ENCODE peak calls at places on chromosomes 5 and 9, in six cellular contexts. H, O, B, D, Z and G are unnamed samples.

GRCh38 chr5:139878093-139878492 is 82.5 kb downstream of the PSD2 start:
- DNase-seq in H (no peak), O (no peak), B (no peak), D (no peak), Z (no peak), G (no peak)

GRCh38 chr5:51271261-51271660 is 112.0 kb upstream of the ISL1 start:
- DNase-seq in H (no peak), O (no peak), B (no peak), D (no peak), Z (no peak), G (no peak)

GRCh38 chr5:15290953-15291352 is 209.0 kb upstream of the FBXL7 start:
- DNase-seq in H (no peak), O (no peak), B (no peak), D (no peak), Z (no peak), G (no peak)

GRCh38 chr9:30411571-30411970 is 1972.9 kb upstream of the ACO1 start:
- DNase-seq in H (no peak), O (no peak), B (no peak), D (no peak), Z (no peak), G (no peak)

GRCh38 chr5:52867809-52868208 is 80.1 kb downstream of the ITGA1 start:
- DNase-seq in H (no peak), O (peak), B (no peak), D (no peak), Z (peak), G (peak)

GRCh38 chr9:128713411-128713780 is 10.5 kb downstream of the ZDHHC12 start:
- DNase-seq in H (no peak), O (no peak), B (no peak), D (no peak), Z (no peak), G (no peak)

GRCh38 chr5:68548959-68549676 is 333.6 kb downstream of the PIK3R1 start:
- DNase-seq in H (no peak), O (peak), B (no peak), D (no peak), Z (peak), G (peak)

GRCh38 chr5:37723147-37723961 is 116.5 kb downstream of the GDNF start:
- DNase-seq in H (no peak), O (no peak), B (no peak), D (no peak), Z (peak), G (peak)

GRCh38 chr5:168768172-168768571 is 189.0 kb upstream of the PANK3 start:
- DNase-seq in H (no peak), O (no peak), B (no peak), D (no peak), Z (no peak), G (no peak)

GRCh38 chr5:137833463-137833862 is 34.2 kb upstream of the MYOT start:
- DNase-seq in H (no peak), O (peak), B (no peak), D (peak), Z (peak), G (peak)

GRCh38 chr5:137834498-137834897 is 33.2 kb upstream of the MYOT start:
- DNase-seq in H (no peak), O (no peak), B (no peak), D (no peak), Z (no peak), G (no peak)

GRCh38 chr5:137832416-137832815 is 35.2 kb upstream of the MYOT start:
- DNase-seq in H (no peak), O (no peak), B (no peak), D (no peak), Z (no peak), G (no peak)

GRCh38 chr5:137828664-137829063 is 39.0 kb upstream of the MYOT start:
- DNase-seq in H (no peak), O (no peak), B (no peak), D (no peak), Z (no peak), G (no peak)

GRCh38 chr5:137831526-137831925 is 36.1 kb upstream of the MYOT start:
- DNase-seq in H (no peak), O (no peak), B (no peak), D (no peak), Z (no peak), G (no peak)
- TF ChIP-seq CTCF in H (no peak), O (peak), B (no peak), D (peak), Z (no peak), G (peak)

GRCh38 chr9:137211532-137211931 is 6.0 kb downstream of the NDOR1 start:
- DNase-seq in H (no peak), O (no peak), B (no peak), D (no peak), Z (no peak), G (no peak)

GRCh38 chr9:137212520-137212919 is 7.0 kb downstream of the NDOR1 start:
- DNase-seq in H (no peak), O (no peak), B (no peak), D (no peak), Z (no peak), G (no peak)

GRCh38 chr9:137215196-137215986 is 6.6 kb downstream of the RNF208 start:
- DNase-seq in H (no peak), O (no peak), B (no peak), D (no peak), Z (no peak), G (no peak)

GRCh38 chr9:137214620-137215019 is 7.4 kb downstream of the RNF208 start:
- DNase-seq in H (no peak), O (no peak), B (no peak), D (no peak), Z (no peak), G (no peak)

GRCh38 chr9:137213160-137214060 is 7.9 kb downstream of the NDOR1 start:
- DNase-seq in H (no peak), O (no peak), B (no peak), D (no peak), Z (no peak), G (no peak)
- TF ChIP-seq CTCF in H (peak), O (peak), B (no peak), D (peak), Z (peak), G (peak)

GRCh38 chr5:108481355-108481931 is 99.5 kb upstream of the FBXL17 start:
- DNase-seq in H (peak), O (peak), B (peak), D (peak), Z (peak), G (peak)
- TF ChIP-seq CTCF in H (peak), O (peak), B (peak), D (peak), Z (peak), G (peak)

GRCh38 chr9:113818391-113818790 is 57.7 kb upstream of the ZNF618 start:
- DNase-seq in H (no peak), O (no peak), B (no peak), D (no peak), Z (no peak), G (no peak)
- TF ChIP-seq CTCF in H (no peak), O (no peak), B (no peak), D (no peak), Z (no peak), G (no peak)

GRCh38 chr9:138100711-138101349 is 223.2 kb downstream of the CACNA1B start:
- DNase-seq in H (no peak), O (no peak), B (no peak), D (no peak), Z (no peak), G (no peak)
- TF ChIP-seq CTCF in H (no peak), O (no peak), B (no peak), D (no peak), Z (no peak), G (no peak)

DNA sequence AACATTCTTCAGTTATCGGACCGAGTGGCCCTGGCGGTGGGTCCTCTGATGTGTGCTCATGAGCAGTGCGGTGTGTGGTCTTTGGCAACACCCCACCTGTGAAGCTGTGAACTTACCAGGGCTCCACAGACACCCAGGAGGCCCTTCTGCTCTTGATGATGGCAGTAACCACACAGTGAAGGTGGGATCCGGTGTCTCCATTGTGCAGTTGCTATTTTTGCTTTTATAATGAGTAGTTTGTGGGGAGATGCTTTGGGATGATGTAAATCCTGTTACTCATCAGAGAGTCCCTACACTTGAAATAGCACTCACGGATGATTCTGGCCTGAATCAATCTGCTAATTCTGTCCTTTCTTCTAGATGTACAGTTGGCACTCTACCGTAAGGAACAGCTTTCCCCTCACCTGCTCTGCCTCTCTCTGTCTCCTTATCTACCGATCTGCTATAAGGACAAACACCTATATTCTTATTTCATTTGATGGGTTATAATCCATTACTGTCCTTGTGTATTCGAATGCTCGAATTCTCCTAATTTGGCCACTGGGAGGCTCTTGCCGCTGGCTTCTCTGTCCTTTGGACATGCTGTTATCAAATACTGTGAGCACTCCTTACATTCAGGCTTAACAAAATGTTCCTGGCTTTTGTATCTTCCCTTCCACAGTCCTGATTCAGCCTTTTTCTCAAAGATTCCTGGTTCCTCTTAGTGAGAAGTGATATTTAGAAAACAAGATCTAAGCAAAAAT is 20.2 kb downstream of the ATPSCKMT start:
- DNase-seq in H (peak), O (peak), B (no peak), D (peak), Z (peak), G (peak)
- TF ChIP-seq CTCF in H (peak), O (peak), B (no peak), D (peak), Z (peak), G (no peak)

DNA sequence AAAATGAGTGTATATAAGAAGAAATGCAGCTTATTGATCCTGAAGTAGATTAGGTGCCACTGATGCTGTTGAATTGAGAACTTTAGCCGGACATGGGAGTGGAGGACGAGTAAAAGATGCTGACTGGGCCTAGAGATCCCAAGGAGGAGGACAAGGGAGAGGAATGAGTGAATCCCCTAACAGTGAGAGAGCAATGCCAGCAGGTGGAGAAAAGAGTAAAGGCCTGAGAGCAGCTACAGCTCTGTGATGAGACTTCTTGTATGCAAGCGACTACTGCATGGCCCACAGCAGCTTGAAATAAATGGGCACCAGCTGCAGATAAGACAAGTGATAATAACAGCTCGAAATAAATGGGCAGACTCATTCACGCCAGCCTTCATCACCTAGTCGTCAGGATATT is 44.5 kb upstream of the JMY start:
- DNase-seq in H (no peak), O (no peak), B (no peak), D (no peak), Z (no peak), G (no peak)
- TF ChIP-seq CTCF in H (no peak), O (no peak), B (no peak), D (no peak), Z (no peak), G (no peak)

DNA sequence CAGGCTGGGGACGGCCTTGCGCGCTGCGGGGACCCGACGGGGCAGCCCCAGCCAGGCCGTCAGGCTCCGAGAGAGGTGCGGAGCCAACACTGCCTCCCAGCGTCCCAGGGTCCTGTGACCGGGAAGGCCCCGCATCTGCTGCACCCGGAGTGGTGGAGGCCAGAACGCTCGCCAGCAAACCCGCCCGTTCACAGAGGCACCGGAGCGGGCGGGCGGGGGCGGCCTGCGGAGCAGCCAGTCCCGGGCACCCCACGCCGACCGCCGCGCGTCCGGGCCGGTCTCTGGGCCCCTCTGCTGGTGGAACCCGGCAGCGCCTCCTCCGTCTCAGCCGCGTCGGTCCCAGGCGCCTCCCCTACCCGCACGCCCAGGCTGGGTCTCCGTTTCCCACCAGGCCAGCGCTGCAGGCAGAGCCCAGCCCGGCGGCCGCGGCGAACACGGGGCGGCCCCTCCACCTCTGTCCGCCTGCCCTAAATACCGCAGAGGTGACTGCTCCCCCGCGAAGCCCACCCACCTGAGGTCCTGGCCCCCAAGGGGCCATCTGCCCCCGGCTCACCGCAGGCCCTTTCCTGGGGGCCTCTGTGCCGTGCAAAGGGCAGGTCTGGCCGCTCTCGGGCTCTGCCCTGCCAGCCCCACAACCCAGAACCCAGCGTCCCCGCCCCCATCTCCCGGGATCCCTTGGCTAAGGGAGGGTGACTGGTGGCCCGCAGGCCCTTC is 15.9 kb downstream of the EXD3 start:
- DNase-seq in H (no peak), O (peak), B (peak), D (no peak), Z (peak), G (peak)
- TF ChIP-seq CTCF in H (peak), O (peak), B (peak), D (peak), Z (peak), G (peak)